ENCODE peak calls at places on chromosomes 5 and 9, in four cellular contexts. J, N, U and G are unnamed samples.
A peak's percentile ranks its signal among the peaks of the same experiment; 100 is the strongest.

GRCh38 chr5:18882162-18882561 is 1105.8 kb downstream of the CDH18 start:
- DNase-seq in N (no peak), U (no peak), J (no peak), G (no peak)

GRCh38 chr5:140351609-140352334 is 5.4 kb upstream of the HBEGF start:
- DNase-seq in U (no peak), N (no peak), J (peak; percentile 97), G (peak; percentile 44)

GRCh38 chr5:24649531-24649930 is 4.8 kb upstream of the CDH10 start:
- DNase-seq in N (no peak), U (no peak), J (no peak), G (no peak)

GRCh38 chr9:16099901-16100300 is 547.1 kb downstream of the CCDC171 start:
- DNase-seq in U (no peak), J (no peak), N (no peak), G (no peak)

GRCh38 chr5:123012321-123012720 is 24.2 kb downstream of the PPIC start:
- DNase-seq in U (no peak), N (no peak), J (no peak), G (no peak)

GRCh38 chr9:91603940-91604339 is 180.3 kb upstream of the NFIL3 start:
- DNase-seq in N (no peak), U (no peak), J (no peak), G (no peak)

GRCh38 chr5:53067641-53068040 is 41.9 kb downstream of the MOCS2 start:
- DNase-seq in U (no peak), J (no peak), N (no peak), G (no peak)

GRCh38 chr5:127028822-127029457 is 1.4 kb downstream of the MARCHF3 start:
- DNase-seq in U (no peak), J (no peak), N (peak; percentile 74), G (no peak)

GRCh38 chr5:43661102-43661501 is 58.1 kb downstream of the NNT start:
- DNase-seq in J (peak; percentile 56), U (no peak), N (peak; percentile 62), G (no peak)

GRCh38 chr9:12775963-12776774 is 1.3 kb downstream of the LURAP1L start:
- DNase-seq in N (peak; percentile 96), U (peak; percentile 96), J (peak; percentile 75), G (peak; percentile 75)

GRCh38 chr9:92325269-92325990 is at the start of the genes CENPP and NOL8:
- DNase-seq in J (peak; percentile 80), N (peak; percentile 92), U (peak; percentile 90), G (peak; percentile 83)

GRCh38 chr5:178205749-178206047 is 1.4 kb downstream of the HNRNPAB start:
- DNase-seq in U (no peak), N (no peak), J (no peak), G (no peak)
- TF ChIP-seq POLR2A in U (no peak), N (no peak), J (no peak), G (no peak)

GRCh38 chr5:102792705-102793104 is 37.6 kb downstream of the PAM start:
- DNase-seq in U (no peak), N (no peak), J (no peak), G (no peak)
- TF ChIP-seq CTCF in U (no peak), N (no peak), J (no peak), G (peak; percentile 8)

DNA sequence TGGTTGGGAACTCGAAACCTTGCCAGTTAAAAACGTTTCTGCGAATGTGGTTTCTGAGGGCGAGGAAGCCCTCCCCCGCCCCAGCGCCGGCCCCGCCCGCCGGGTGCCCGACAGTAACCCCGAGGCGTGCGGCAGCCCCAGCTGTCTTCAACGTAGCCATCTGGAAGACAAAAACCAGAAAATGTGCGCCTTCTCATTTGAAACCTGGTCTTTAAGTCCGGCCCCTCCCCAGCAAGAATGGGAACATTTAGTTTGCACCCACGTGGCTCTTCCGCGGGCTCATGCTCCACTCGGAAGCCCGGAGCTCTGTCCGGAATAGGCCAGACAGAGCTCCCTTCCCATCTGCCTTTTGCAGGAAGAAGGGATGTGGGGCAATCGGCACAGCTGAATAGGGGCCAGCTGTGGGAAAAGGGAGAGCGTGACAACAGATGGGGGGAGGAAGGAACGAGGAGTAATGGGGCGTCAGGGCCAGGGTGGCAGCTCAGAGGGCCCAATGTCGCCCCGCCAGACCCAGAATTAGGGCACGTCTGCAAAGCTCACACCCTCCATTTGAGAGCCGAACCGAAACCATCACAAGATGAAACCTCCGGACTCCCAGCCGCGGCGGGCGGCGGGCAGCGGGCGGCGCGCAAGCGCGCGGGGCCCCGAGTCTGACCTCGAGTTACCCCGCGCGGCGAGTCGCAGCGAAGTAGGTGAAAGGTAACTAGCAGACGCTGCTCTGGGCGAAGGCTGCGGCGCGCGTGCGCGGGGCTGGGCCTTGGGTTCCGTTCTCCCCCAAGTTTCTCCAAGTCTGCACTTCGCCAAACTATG is 63.4 kb upstream of the ABCA1 start:
- DNase-seq in U (peak; percentile 99), N (peak; percentile 97), J (peak; percentile 78), G (peak; percentile 90)
- TF ChIP-seq POLR2A in U (peak; percentile 37), N (peak; percentile 73), J (peak; percentile 16), G (peak; percentile 58)

GRCh38 chr5:144468542-144468941 is 297.9 kb downstream of the KCTD16 start:
- DNase-seq in N (no peak), U (no peak), J (no peak), G (no peak)

GRCh38 chr5:144473650-144474049 is 303.0 kb downstream of the KCTD16 start:
- DNase-seq in N (no peak), J (no peak), U (no peak), G (no peak)

GRCh38 chr5:144469106-144469505 is 298.4 kb downstream of the KCTD16 start:
- DNase-seq in U (no peak), J (no peak), N (no peak), G (no peak)

GRCh38 chr5:144465441-144465840 is 294.8 kb downstream of the KCTD16 start:
- DNase-seq in N (no peak), U (no peak), J (no peak), G (no peak)

GRCh38 chr5:144467795-144468194 is 297.1 kb downstream of the KCTD16 start:
- DNase-seq in N (no peak), J (peak; percentile 6), U (no peak), G (no peak)
- TF ChIP-seq CTCF in N (peak; percentile 6), J (no peak), U (no peak), G (peak; percentile 29)

GRCh38 chr9:127967151-127967809 is 13.5 kb downstream of the EEIG1 start:
- DNase-seq in U (peak; percentile 73), N (no peak), J (no peak), G (no peak)

GRCh38 chr9:127968046-127968445 is 12.7 kb downstream of the EEIG1 start:
- DNase-seq in N (peak; percentile 75), U (peak; percentile 70), J (no peak), G (peak; percentile 41)

GRCh38 chr9:127965953-127966352 is 14.8 kb downstream of the EEIG1 start:
- DNase-seq in U (no peak), J (no peak), N (no peak), G (no peak)

GRCh38 chr9:127968717-127969383 is 11.9 kb downstream of the EEIG1 start:
- DNase-seq in U (peak; percentile 93), N (peak; percentile 96), J (no peak), G (peak; percentile 94)

DNA sequence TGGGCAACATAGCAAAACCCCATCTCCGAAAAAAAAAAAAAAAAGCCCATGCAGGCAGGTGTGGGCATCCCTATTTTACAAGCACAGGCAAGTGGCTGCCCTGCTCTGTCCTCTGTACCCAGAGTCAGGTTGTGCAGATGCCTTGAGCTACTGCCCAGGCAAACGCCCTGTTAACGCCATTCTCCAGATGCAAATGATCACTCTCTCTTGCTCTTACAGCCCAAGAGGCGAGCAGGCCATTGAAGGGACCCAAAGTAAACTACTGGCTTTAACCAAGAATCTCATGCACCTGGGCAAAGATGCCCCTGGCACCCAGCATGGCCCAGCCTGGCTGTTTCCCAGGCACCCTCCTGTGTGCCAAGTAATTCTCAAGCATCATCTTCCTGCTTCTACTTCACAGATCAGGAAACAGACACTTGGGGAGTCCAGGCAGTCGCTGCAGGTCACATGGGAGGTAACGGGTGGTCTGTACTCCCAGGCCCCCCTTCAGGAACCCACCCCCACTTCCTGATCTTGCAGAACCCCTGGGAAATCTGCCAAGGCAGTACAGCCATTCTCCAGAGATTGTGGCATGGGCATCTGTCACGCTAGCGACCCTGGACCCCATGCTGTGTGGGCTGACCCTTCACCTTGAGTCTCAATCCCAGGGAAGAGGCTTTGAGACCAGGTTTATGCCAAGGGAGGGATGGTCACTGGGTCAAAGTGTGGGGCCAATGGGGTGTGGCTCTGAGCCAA is 14.2 kb downstream of the EEIG1 start:
- DNase-seq in J (no peak), N (no peak), U (peak; percentile 74), G (peak; percentile 88)
- TF ChIP-seq POLR2A in J (no peak), N (no peak), U (no peak), G (no peak)

GRCh38 chr9:22528485-22528884 is 81.9 kb downstream of the DMRTA1 start:
- DNase-seq in N (no peak), J (no peak), U (no peak), G (no peak)
- TF ChIP-seq CTCF in N (no peak), J (peak; percentile 36), U (no peak), G (no peak)

DNA sequence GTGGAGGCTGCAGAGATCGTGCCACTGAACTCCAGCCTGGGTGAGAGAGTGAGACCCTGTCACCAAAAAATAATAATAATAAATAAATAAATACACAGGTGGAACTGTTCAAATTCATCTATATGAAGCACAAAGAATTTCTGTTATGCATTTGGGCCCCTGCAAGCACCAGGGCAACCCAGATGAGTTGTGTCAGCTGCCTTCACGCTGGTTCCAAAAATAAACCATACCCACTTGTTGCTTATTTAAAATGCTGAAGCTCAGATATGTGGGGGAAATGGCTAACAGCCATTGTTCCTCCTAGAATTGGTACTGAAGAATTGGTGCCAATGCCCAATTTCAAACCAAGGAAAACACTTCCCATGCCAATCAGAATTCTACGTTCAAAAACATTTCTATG is 10.5 kb upstream of the C5orf15 start:
- DNase-seq in N (no peak), U (no peak), J (no peak), G (no peak)
- TF ChIP-seq POLR2A in N (no peak), U (no peak), J (no peak), G (no peak)

GRCh38 chr9:123601828-123602227 is 245.8 kb downstream of the CRB2 start:
- DNase-seq in N (no peak), J (no peak), U (no peak), G (no peak)

GRCh38 chr9:123599781-123600180 is 243.8 kb downstream of the CRB2 start:
- DNase-seq in J (no peak), N (no peak), U (no peak), G (no peak)

GRCh38 chr9:123591283-123591682 is 235.3 kb downstream of the CRB2 start:
- DNase-seq in U (no peak), J (no peak), N (no peak), G (no peak)

GRCh38 chr9:123597926-123598556 is 242.0 kb downstream of the CRB2 start:
- DNase-seq in N (no peak), J (no peak), U (no peak), G (no peak)

DNA sequence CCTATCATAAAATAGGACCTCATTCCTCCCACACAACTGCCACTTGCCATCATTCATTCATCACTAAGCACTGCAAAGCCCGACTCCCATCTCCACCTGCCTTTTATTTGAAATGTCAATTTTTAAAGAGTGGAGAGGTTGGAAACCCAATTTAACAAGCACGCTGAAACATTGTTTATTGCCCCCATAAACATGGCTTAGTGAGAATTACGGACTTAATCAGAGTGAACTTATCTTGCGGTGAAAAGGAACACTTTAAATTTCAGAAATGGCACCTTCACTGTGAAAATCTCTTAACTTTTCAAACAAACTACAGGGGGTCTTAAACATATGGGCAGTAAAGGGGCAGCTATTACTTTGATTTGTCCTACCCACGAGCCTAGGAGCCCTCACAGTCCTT is 241.1 kb downstream of the CRB2 start:
- DNase-seq in N (no peak), U (no peak), J (no peak), G (no peak)
- TF ChIP-seq CTCF in N (no peak), U (no peak), J (no peak), G (no peak)